ENCODE peak calls at places on chromosome 2, in four cellular contexts. One of them, this sample, is unnamed.

GRCh38 chr2:122421777-122422176 is 666.3 kb downstream of the TSN start:
- DNase-seq in K562: no peak
- DNase-seq in WTC11: no peak
- DNase-seq in HepG2: no peak
- DNase-seq in this sample: no peak

GRCh38 chr2:181471783-181472182 is 14.6 kb downstream of the ITGA4 start:
- DNase-seq in WTC11: no peak
- DNase-seq in K562: no peak
- DNase-seq in HepG2: no peak
- DNase-seq in this sample: no peak

GRCh38 chr2:209423562-209424541 is at the start of gene MAP2:
- DNase-seq in K562: peak; percentile 68
- DNase-seq in WTC11: peak; percentile 89
- DNase-seq in HepG2: peak; percentile 61
- DNase-seq in this sample: peak; percentile 55

GRCh38 chr2:171185941-171186340 is 25.2 kb upstream of the TLK1 start:
- DNase-seq in HepG2: no peak
- DNase-seq in WTC11: no peak
- DNase-seq in K562: no peak
- DNase-seq in this sample: no peak

GRCh38 chr2:45822272-45822630 is 170.8 kb downstream of the PRKCE start:
- DNase-seq in HepG2: no peak
- DNase-seq in K562: no peak
- DNase-seq in WTC11: no peak
- DNase-seq in this sample: no peak

GRCh38 chr2:231642631-231643493 is 50.2 kb downstream of the TEX44 start:
- DNase-seq in K562: peak; percentile 42
- DNase-seq in HepG2: peak; percentile 39
- DNase-seq in WTC11: peak; percentile 19
- DNase-seq in this sample: peak; percentile 95

GRCh38 chr2:127392133-127392827 is 4.5 kb upstream of the MAP3K2 start:
- DNase-seq in K562: no peak
- DNase-seq in WTC11: no peak
- DNase-seq in HepG2: no peak
- DNase-seq in this sample: no peak

GRCh38 chr2:73640946-73641766 is 1.1 kb downstream of the NAT8 start:
- DNase-seq in K562: no peak
- DNase-seq in WTC11: no peak
- DNase-seq in HepG2: no peak
- DNase-seq in this sample: no peak

GRCh38 chr2:86625096-86625495 is 1.4 kb upstream of the RNF103 start:
- DNase-seq in K562: no peak
- DNase-seq in WTC11: no peak
- DNase-seq in HepG2: no peak
- DNase-seq in this sample: no peak

GRCh38 chr2:174623690-174624089 is 26.1 kb upstream of the WIPF1 start:
- DNase-seq in WTC11: no peak
- DNase-seq in HepG2: no peak
- DNase-seq in K562: no peak
- DNase-seq in this sample: no peak

GRCh38 chr2:37658682-37659081 is 12.8 kb downstream of the CDC42EP3 start:
- DNase-seq in WTC11: no peak
- DNase-seq in HepG2: no peak
- DNase-seq in K562: no peak
- DNase-seq in this sample: no peak

GRCh38 chr2:12397861-12398260 is 318.9 kb upstream of the TRIB2 start:
- DNase-seq in WTC11: no peak
- DNase-seq in K562: no peak
- DNase-seq in HepG2: no peak
- DNase-seq in this sample: no peak

GRCh38 chr2:241132549-241133435 is 16.5 kb downstream of the PASK start:
- DNase-seq in K562: no peak
- DNase-seq in HepG2: no peak
- DNase-seq in WTC11: no peak
- DNase-seq in this sample: no peak

GRCh38 chr2:121071058-121071504 is 213.9 kb downstream of the TFCP2L1 start:
- DNase-seq in WTC11: peak; percentile 92
- DNase-seq in K562: peak; percentile 79
- DNase-seq in HepG2: peak; percentile 24
- DNase-seq in this sample: peak; percentile 53

GRCh38 chr2:173427887-173428683 is 73.4 kb downstream of the CDCA7 start:
- DNase-seq in HepG2: peak; percentile 21
- DNase-seq in K562: no peak
- DNase-seq in WTC11: no peak
- DNase-seq in this sample: no peak

GRCh38 chr2:231810905-231811304 is 24.7 kb downstream of the COPS7B start:
- DNase-seq in HepG2: no peak
- DNase-seq in K562: no peak
- DNase-seq in WTC11: no peak
- DNase-seq in this sample: no peak

GRCh38 chr2:106886916-106887758 is 1.2 kb upstream of the ST6GAL2 start:
- DNase-seq in K562: no peak
- DNase-seq in HepG2: no peak
- DNase-seq in WTC11: peak; percentile 81
- DNase-seq in this sample: peak; percentile 34

GRCh38 chr2:227891673-227892072 is 20.2 kb downstream of the DAW1 start:
- DNase-seq in WTC11: no peak
- DNase-seq in K562: no peak
- DNase-seq in HepG2: no peak
- DNase-seq in this sample: no peak

GRCh38 chr2:28544915-28545589 is 49.2 kb downstream of the PLB1 start:
- DNase-seq in HepG2: peak; percentile 85
- DNase-seq in WTC11: no peak
- DNase-seq in K562: no peak
- DNase-seq in this sample: no peak

GRCh38 chr2:76128622-76129021 is 417.9 kb upstream of the GCFC2 start:
- DNase-seq in HepG2: peak; percentile 18
- DNase-seq in K562: no peak
- DNase-seq in WTC11: no peak
- DNase-seq in this sample: no peak

GRCh38 chr2:189559579-189560272 is 20.9 kb downstream of the SLC40A1 start:
- DNase-seq in HepG2: no peak
- DNase-seq in WTC11: no peak
- DNase-seq in K562: no peak
- DNase-seq in this sample: no peak

GRCh38 chr2:234996467-234997270 is 44.9 kb downstream of the SH3BP4 start:
- DNase-seq in WTC11: peak; percentile 80
- DNase-seq in HepG2: peak; percentile 86
- DNase-seq in K562: no peak
- DNase-seq in this sample: peak; percentile 47

GRCh38 chr2:47437287-47437686 is 34.3 kb downstream of the MSH2 start:
- DNase-seq in K562: no peak
- DNase-seq in HepG2: no peak
- DNase-seq in WTC11: no peak
- DNase-seq in this sample: peak; percentile 40

GRCh38 chr2:241062342-241063092 is 39.6 kb downstream of the MTERF4 start:
- DNase-seq in K562: no peak
- DNase-seq in WTC11: no peak
- DNase-seq in HepG2: no peak
- DNase-seq in this sample: no peak

GRCh38 chr2:67585400-67585799 is 188.3 kb downstream of the ETAA1 start:
- DNase-seq in WTC11: no peak
- DNase-seq in HepG2: no peak
- DNase-seq in K562: no peak
- DNase-seq in this sample: no peak
- TF ChIP-seq HMGXB4 in WTC11: no peak
- TF ChIP-seq HMGXB4 in HepG2: no peak
- TF ChIP-seq HMGXB4 in K562: no peak
- TF ChIP-seq HMGXB4 in this sample: no peak

DNA sequence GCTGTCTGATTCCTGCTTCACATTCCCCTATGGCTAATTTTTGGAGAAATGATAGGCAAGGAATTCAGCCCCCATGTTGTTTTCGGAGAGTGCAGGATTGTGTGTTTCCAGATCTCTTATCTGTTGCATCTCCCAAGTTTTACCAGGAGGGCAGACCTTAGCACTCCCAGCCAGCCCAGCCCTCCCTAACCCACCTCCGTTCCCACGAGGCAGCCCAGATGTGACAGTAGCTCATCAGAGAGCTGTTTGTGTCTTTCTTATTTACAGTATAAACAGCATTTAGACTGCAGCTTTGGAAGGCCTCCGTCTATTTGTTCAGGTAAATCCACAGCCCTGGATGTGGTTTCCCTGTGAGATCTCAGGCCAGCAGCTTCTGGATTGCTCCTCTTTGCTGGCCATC is 91.6 kb downstream of the THNSL2 start:
- DNase-seq in WTC11: no peak
- DNase-seq in K562: no peak
- DNase-seq in HepG2: no peak
- DNase-seq in this sample: no peak
- TF ChIP-seq HMGXB4 in WTC11: no peak
- TF ChIP-seq HMGXB4 in K562: no peak
- TF ChIP-seq HMGXB4 in HepG2: no peak
- TF ChIP-seq HMGXB4 in this sample: no peak

GRCh38 chr2:239882335-239882734 is 142.8 kb downstream of the NDUFA10 start:
- DNase-seq in HepG2: peak; percentile 55
- DNase-seq in K562: peak; percentile 14
- DNase-seq in WTC11: peak; percentile 83
- DNase-seq in this sample: no peak
- TF ChIP-seq HMGXB4 in HepG2: no peak
- TF ChIP-seq HMGXB4 in K562: no peak
- TF ChIP-seq HMGXB4 in WTC11: no peak
- TF ChIP-seq HMGXB4 in this sample: no peak

GRCh38 chr2:25879133-25879730 is 945 bp upstream of the ASXL2 start:
- DNase-seq in HepG2: peak; percentile 96
- DNase-seq in WTC11: no peak
- DNase-seq in K562: no peak
- DNase-seq in this sample: no peak
- TF ChIP-seq HMGXB4 in HepG2: no peak
- TF ChIP-seq HMGXB4 in WTC11: no peak
- TF ChIP-seq HMGXB4 in K562: no peak
- TF ChIP-seq HMGXB4 in this sample: no peak

DNA sequence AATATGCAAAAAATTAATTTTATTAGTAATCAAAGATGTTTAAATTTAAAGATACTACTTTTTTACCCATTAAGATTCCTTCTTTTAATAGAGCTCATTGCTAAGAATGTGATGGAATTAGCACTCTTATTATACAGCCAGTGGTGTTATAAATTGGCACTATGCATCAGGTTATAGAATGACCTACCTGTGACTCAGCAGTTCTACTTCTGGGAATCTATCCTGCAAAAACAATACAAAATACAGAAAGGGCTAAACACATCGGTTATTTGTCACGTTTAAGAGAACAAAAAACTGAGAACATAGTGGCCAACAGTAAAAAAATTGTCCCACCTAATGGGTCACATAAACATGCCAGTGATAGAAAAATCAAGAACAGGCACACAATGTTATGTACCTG is 9.4 kb upstream of the ADD2 start:
- DNase-seq in WTC11: no peak
- DNase-seq in HepG2: no peak
- DNase-seq in K562: no peak
- DNase-seq in this sample: no peak
- TF ChIP-seq HMGXB4 in WTC11: no peak
- TF ChIP-seq HMGXB4 in HepG2: no peak
- TF ChIP-seq HMGXB4 in K562: no peak
- TF ChIP-seq HMGXB4 in this sample: no peak

DNA sequence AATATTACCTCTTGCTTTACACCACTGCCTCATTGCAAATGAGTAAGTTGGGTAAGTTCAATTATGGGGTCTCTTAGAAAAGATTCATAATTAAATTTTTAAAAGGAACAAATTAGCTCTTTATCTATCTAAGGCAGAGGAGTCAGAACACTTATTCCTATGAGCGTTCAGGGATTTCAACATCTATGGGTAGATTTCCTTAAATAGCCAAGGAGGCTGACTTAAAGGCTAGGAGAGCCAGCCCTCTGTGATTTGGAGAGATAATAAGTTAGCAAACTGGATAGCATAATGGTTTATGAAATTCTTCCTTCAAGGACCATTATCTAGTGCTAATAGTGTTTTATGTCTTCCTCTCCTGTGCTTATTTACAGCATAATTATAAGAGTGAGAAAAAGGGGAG is 387.7 kb downstream of the STK39 start:
- DNase-seq in HepG2: no peak
- DNase-seq in K562: no peak
- DNase-seq in WTC11: no peak
- DNase-seq in this sample: no peak
- TF ChIP-seq HMGXB4 in HepG2: no peak
- TF ChIP-seq HMGXB4 in K562: no peak
- TF ChIP-seq HMGXB4 in WTC11: no peak
- TF ChIP-seq HMGXB4 in this sample: no peak

GRCh38 chr2:222673273-222673672 is 1.8 kb downstream of the MOGAT1 start:
- DNase-seq in HepG2: no peak
- DNase-seq in K562: no peak
- DNase-seq in WTC11: no peak
- DNase-seq in this sample: no peak

GRCh38 chr2:222669353-222669752 is 2.1 kb upstream of the MOGAT1 start:
- DNase-seq in WTC11: no peak
- DNase-seq in HepG2: no peak
- DNase-seq in K562: no peak
- DNase-seq in this sample: no peak

GRCh38 chr2:222672068-222672401 is 577 bp downstream of the MOGAT1 start:
- DNase-seq in HepG2: no peak
- DNase-seq in WTC11: no peak
- DNase-seq in K562: no peak
- DNase-seq in this sample: no peak

GRCh38 chr2:222670191-222671038 is 1.0 kb upstream of the MOGAT1 start:
- DNase-seq in HepG2: peak; percentile 90
- DNase-seq in WTC11: no peak
- DNase-seq in K562: no peak
- DNase-seq in this sample: no peak

GRCh38 chr2:222671259-222672067 is at the start of gene MOGAT1:
- DNase-seq in K562: no peak
- DNase-seq in HepG2: peak; percentile 71
- DNase-seq in WTC11: peak; percentile 77
- DNase-seq in this sample: peak; percentile 11
- TF ChIP-seq HMGXB4 in K562: no peak
- TF ChIP-seq HMGXB4 in HepG2: peak; percentile 81
- TF ChIP-seq HMGXB4 in WTC11: peak; percentile 77
- TF ChIP-seq HMGXB4 in this sample: no peak

This sample was measured in A549.